ENCODE peak calls at places on chromosomes 2 and 18, in nine cellular contexts. L is cardiac muscle cell, D is fibroblast of lung, K is endodermal cell, N is neural progenitor cell, X is ovary, W is tibial artery, Q is esophagus squamous epithelium, A is stomach. Z is an unnamed sample.

GRCh38 chr2:155871940-155872339 is 460.6 kb downstream of the NR4A2 start:
- DNase-seq in L (no peak), D (no peak), K (no peak), N (no peak), X (no peak), W (no peak), Q (no peak), A (no peak), Z (no peak)

GRCh38 chr2:28750316-28751101 is 1.1 kb upstream of the PPP1CB start:
- DNase-seq in L (peak; percentile 8), D (peak; percentile 48), K (no peak), N (no peak), X (no peak), W (no peak), Q (no peak), A (no peak), Z (no peak)

GRCh38 chr2:160062283-160063005 is at the start of gene PLA2R1:
- DNase-seq in L (peak; percentile 58), D (peak; percentile 20), K (peak; percentile 90), N (peak; percentile 78), X (peak; percentile 68), W (peak; percentile 51), Q (no peak), A (peak; percentile 34), Z (no peak)

GRCh38 chr2:27075219-27075871 is 3.1 kb upstream of the EMILIN1 start:
- DNase-seq in L (peak; percentile 47), D (peak; percentile 59), K (no peak), N (no peak), X (peak; percentile 68), W (peak; percentile 56), Q (no peak), A (peak; percentile 61), Z (no peak)

GRCh38 chr18:22067682-22068081 is 101.7 kb upstream of the GATA6 start:
- DNase-seq in L (no peak), D (no peak), K (no peak), N (no peak), X (no peak), W (no peak), Q (no peak), A (no peak), Z (no peak)

GRCh38 chr2:38529208-38529607 is 73.5 kb downstream of the HNRNPLL start:
- DNase-seq in L (no peak), D (no peak), K (no peak), N (no peak), X (no peak), W (no peak), Q (no peak), A (no peak), Z (no peak)

GRCh38 chr18:46719388-46719787 is 37.5 kb downstream of the ST8SIA5 start:
- DNase-seq in L (no peak), D (no peak), K (peak; percentile 12), N (no peak), X (no peak), W (no peak), Q (no peak), A (no peak), Z (no peak)

GRCh38 chr2:237306083-237306786 is 107.7 kb downstream of the COL6A3 start:
- DNase-seq in L (no peak), D (peak; percentile 83), K (no peak), N (no peak), X (no peak), W (no peak), Q (no peak), A (no peak), Z (no peak)

GRCh38 chr18:42053188-42053781 is 98.3 kb downstream of the PIK3C3 start:
- DNase-seq in L (peak; percentile 52), D (peak; percentile 70), K (peak; percentile 75), N (peak; percentile 68), X (peak; percentile 38), W (peak; percentile 41), Q (no peak), A (peak; percentile 38), Z (peak; percentile 56)

GRCh38 chr18:41745166-41746049 is 209.6 kb upstream of the PIK3C3 start:
- DNase-seq in L (peak; percentile 77), D (peak; percentile 58), K (peak; percentile 91), N (peak; percentile 83), X (no peak), W (no peak), Q (no peak), A (peak; percentile 61), Z (peak; percentile 81)

GRCh38 chr2:241802421-241802749 is 6.6 kb upstream of the NEU4 start:
- DNase-seq in L (no peak), D (no peak), K (no peak), N (no peak), X (no peak), W (peak; percentile 13), Q (no peak), A (no peak), Z (no peak)

GRCh38 chr2:38290332-38290731 is 86.7 kb downstream of the ATL2 start:
- DNase-seq in L (no peak), D (no peak), K (no peak), N (no peak), X (no peak), W (no peak), Q (no peak), A (no peak), Z (no peak)

GRCh38 chr2:151525872-151526271 is 116.2 kb downstream of the RIF1 start:
- DNase-seq in L (no peak), D (no peak), K (no peak), N (no peak), X (no peak), W (no peak), Q (no peak), A (no peak), Z (no peak)

GRCh38 chr2:215579809-215580208 is 143.9 kb upstream of the FN1 start:
- DNase-seq in L (no peak), D (peak; percentile 97), K (no peak), N (no peak), X (no peak), W (peak; percentile 39), Q (no peak), A (no peak), Z (no peak)

GRCh38 chr18:74315464-74316256 is at the start of gene C18orf63:
- DNase-seq in L (no peak), D (no peak), K (no peak), N (no peak), X (no peak), W (no peak), Q (no peak), A (no peak), Z (no peak)

GRCh38 chr2:196970089-196970488 is 43.6 kb upstream of the PGAP1 start:
- DNase-seq in L (no peak), D (no peak), K (no peak), N (no peak), X (no peak), W (no peak), Q (no peak), A (no peak), Z (no peak)

GRCh38 chr2:230425377-230425776 is 9.4 kb downstream of the SP100 start:
- DNase-seq in L (no peak), D (no peak), K (no peak), N (no peak), X (no peak), W (no peak), Q (no peak), A (no peak), Z (no peak)
- H3K36me3 ChIP-seq in L (no peaks in the 10 kb centered on the region), D (no peaks in the 10 kb centered on the region), K (no peaks in the 10 kb centered on the region), N (no peaks in the 10 kb centered on the region), X (no peaks in the 10 kb centered on the region), W (peaks cover 24% of the 10 kb centered on the region), Q (no peaks in the 10 kb centered on the region), A (peaks cover 33% of the 10 kb centered on the region), Z (no peaks in the 10 kb centered on the region)

GRCh38 chr2:89818873-89819272 is 1127.4 kb downstream of the RPIA start:
- DNase-seq in L (no peak), D (no peak), K (no peak), N (no peak), X (no peak), W (no peak), Q (no peak), A (no peak), Z (no peak)
- H3K9me3 ChIP-seq in L (peaks cover 72% of the 10 kb centered on the region), D (peaks cover 15% of the 10 kb centered on the region), K (no peaks in the 10 kb centered on the region), N (peaks cover 69% of the 10 kb centered on the region), X (peaks cover 1% of the 10 kb centered on the region), W (peaks cover 61% of the 10 kb centered on the region), Q (peaks cover 91% of the 10 kb centered on the region), A (peaks cover 14% of the 10 kb centered on the region), Z (peaks cover 27% of the 10 kb centered on the region)

DNA sequence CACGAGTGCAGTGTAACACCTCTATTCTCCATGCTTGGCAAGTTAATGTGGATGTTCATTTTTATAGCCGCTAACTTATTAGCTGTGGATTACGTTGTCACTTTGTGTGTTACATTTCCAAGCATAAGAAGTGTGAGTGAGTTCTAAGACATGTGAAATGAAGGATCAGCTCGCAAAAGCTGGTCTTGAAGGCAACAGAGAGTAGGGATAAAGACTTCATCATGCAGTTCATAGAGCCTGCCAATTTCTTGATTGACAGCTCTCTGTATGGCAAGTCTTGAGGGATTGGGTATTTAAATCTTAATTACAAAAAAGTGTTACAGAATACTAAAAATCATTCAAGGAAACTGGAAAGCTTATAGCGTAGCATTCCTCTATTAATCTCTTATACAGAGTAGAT is 25.8 kb upstream of the DPP4 start:
- DNase-seq in L (no peak), D (no peak), K (no peak), N (no peak), X (no peak), W (no peak), Q (no peak), A (no peak), Z (no peak)
- H3K36me3 ChIP-seq in L (no peaks in the 10 kb centered on the region), D (no peaks in the 10 kb centered on the region), K (no peaks in the 10 kb centered on the region), N (no peaks in the 10 kb centered on the region), X (no peaks in the 10 kb centered on the region), W (no peaks in the 10 kb centered on the region), Q (no peaks in the 10 kb centered on the region), A (no peaks in the 10 kb centered on the region), Z (no peaks in the 10 kb centered on the region)

GRCh38 chr2:2836343-2837070 is 505.4 kb upstream of the MYT1L start:
- DNase-seq in L (no peak), D (no peak), K (no peak), N (no peak), X (no peak), W (no peak), Q (no peak), A (no peak), Z (no peak)

GRCh38 chr2:2832657-2833056 is 501.6 kb upstream of the MYT1L start:
- DNase-seq in L (no peak), D (no peak), K (peak; percentile 10), N (no peak), X (no peak), W (no peak), Q (no peak), A (no peak), Z (no peak)

GRCh38 chr2:2831656-2832055 is 500.6 kb upstream of the MYT1L start:
- DNase-seq in L (peak; percentile 14), D (no peak), K (peak; percentile 66), N (peak; percentile 69), X (no peak), W (no peak), Q (no peak), A (peak; percentile 22), Z (no peak)

GRCh38 chr2:2834530-2835254 is 503.6 kb upstream of the MYT1L start:
- DNase-seq in L (no peak), D (no peak), K (no peak), N (no peak), X (no peak), W (no peak), Q (no peak), A (peak; percentile 18), Z (no peak)

DNA sequence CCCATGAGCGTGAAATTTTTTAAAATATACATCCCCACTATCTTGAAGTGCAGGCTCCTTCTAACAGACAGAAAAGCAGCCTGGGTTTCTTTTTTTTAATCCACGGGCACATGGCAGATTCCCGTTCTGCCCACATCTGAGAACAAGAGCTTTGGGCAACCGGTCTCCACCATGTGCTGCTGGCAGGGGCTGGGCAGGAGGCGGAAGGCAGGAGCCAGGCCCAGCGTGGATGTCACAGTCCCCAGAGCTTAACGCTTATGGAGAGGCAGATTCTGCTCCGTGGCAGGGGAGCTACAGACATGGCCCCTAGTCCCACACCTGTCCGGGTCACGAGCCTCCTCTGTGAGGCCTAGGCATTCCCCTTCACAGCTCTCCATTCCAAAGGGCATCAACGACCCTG is 503.0 kb upstream of the MYT1L start:
- DNase-seq in L (no peak), D (no peak), K (no peak), N (no peak), X (no peak), W (no peak), Q (no peak), A (peak; percentile 14), Z (no peak)
- H3K9me3 ChIP-seq in L (no peaks in the 10 kb centered on the region), D (no peaks in the 10 kb centered on the region), K (no peaks in the 10 kb centered on the region), N (no peaks in the 10 kb centered on the region), X (no peaks in the 10 kb centered on the region), W (no peaks in the 10 kb centered on the region), Q (no peaks in the 10 kb centered on the region), A (no peaks in the 10 kb centered on the region), Z (no peaks in the 10 kb centered on the region)

Z was measured in HAP-1.